ENCODE peak calls at places on chromosomes 5 and 9, in four cellular contexts. C is esophagus squamous epithelium, A is breast epithelium, R is ovary. N is an unnamed sample.

GRCh38 chr9:99057665-99058625 is 47.0 kb upstream of the TGFBR1 start:
- DNase-seq in A (no peak), R (no peak), C (no peak), N (peak)

GRCh38 chr9:131475956-131476776 is 26.6 kb upstream of the POMT1 start:
- DNase-seq in C (no peak), A (no peak), R (no peak), N (no peak)

GRCh38 chr9:130282000-130282700 is 16.6 kb downstream of the HMCN2 start:
- DNase-seq in C (no peak), R (no peak), A (no peak), N (no peak)

GRCh38 chr9:104863180-104863883 is 64.6 kb downstream of the ABCA1 start:
- DNase-seq in C (no peak), R (peak), A (no peak), N (no peak)

GRCh38 chr9:72271617-72272478 is 93.2 kb downstream of the ZFAND5 start:
- DNase-seq in C (no peak), R (peak), A (no peak), N (peak)

GRCh38 chr9:20611751-20612287 is 10.5 kb downstream of the MLLT3 start:
- DNase-seq in C (no peak), A (no peak), R (no peak), N (no peak)

GRCh38 chr9:20382460-20383071 is 239.7 kb downstream of the MLLT3 start:
- DNase-seq in R (no peak), C (no peak), A (no peak), N (no peak)

GRCh38 chr9:100099722-100100042 is 639 bp downstream of the INVS start:
- DNase-seq in C (no peak), R (peak), A (peak), N (no peak)

GRCh38 chr9:2631263-2631662 is 9.7 kb downstream of the VLDLR start:
- DNase-seq in R (no peak), C (no peak), A (no peak), N (no peak)

GRCh38 chr9:106077731-106078130 is 383.4 kb downstream of the TMEM38B start:
- DNase-seq in R (no peak), A (no peak), C (no peak), N (no peak)

GRCh38 chr5:157714036-157714435 is 17.2 kb upstream of the THG1L start:
- DNase-seq in R (no peak), C (no peak), A (no peak), N (no peak)

DNA sequence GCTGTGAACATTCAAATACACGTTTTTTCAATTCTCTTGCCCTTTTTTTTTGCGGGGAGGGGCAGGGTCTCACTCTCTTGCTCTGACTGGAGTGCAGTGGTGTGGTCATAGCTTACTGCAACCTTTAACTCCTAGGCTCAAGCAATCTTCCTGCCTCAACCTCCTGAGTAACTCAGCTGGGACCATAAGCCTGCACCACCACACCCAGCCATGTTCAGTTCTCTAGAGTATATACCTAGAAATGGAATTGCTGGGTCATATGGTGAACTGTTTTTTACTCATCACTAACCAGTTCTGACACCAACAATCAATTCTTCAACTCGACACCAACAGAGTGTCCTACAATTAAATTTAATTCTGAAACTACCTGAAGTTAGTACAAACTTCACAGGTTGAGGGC is 85.5 kb upstream of the ZNF169 start:
- DNase-seq in R (no peak), A (no peak), C (no peak), N (no peak)
- H3K4me3 ChIP-seq in R (no peak), A (no peak), C (no peak), N (no peak)

GRCh38 chr9:5437254-5438216 is at the start of gene PLGRKT:
- DNase-seq in R (peak), A (peak), C (peak), N (peak)

GRCh38 chr9:5440426-5440825 is 2.7 kb upstream of the PLGRKT start:
- DNase-seq in R (no peak), C (no peak), A (no peak), N (no peak)

GRCh38 chr9:5436441-5436840 is 1.3 kb downstream of the PLGRKT start:
- DNase-seq in A (no peak), C (no peak), R (no peak), N (no peak)

GRCh38 chr9:5438301-5439162 is 807 bp upstream of the PLGRKT start:
- DNase-seq in A (no peak), R (no peak), C (no peak), N (no peak)

GRCh38 chr9:5435912-5436311 is 1.8 kb downstream of the PLGRKT start:
- DNase-seq in A (no peak), C (no peak), R (no peak), N (no peak)
- TF ChIP-seq POLR2A in A (no peak), C (no peak), R (no peak), N (no peak)

GRCh38 chr9:33289936-33290246 is 425 bp upstream of the NFX1 start:
- DNase-seq in R (no peak), C (no peak), A (no peak), N (no peak)
- H3K4me3 ChIP-seq in R (peak), C (peak), A (peak), N (peak)

GRCh38 chr9:112120046-112120373 is 55.1 kb downstream of the SUSD1 start:
- DNase-seq in R (no peak), C (no peak), A (no peak), N (peak)
- TF ChIP-seq POLR2A in R (no peak), C (no peak), A (no peak), N (no peak)

DNA sequence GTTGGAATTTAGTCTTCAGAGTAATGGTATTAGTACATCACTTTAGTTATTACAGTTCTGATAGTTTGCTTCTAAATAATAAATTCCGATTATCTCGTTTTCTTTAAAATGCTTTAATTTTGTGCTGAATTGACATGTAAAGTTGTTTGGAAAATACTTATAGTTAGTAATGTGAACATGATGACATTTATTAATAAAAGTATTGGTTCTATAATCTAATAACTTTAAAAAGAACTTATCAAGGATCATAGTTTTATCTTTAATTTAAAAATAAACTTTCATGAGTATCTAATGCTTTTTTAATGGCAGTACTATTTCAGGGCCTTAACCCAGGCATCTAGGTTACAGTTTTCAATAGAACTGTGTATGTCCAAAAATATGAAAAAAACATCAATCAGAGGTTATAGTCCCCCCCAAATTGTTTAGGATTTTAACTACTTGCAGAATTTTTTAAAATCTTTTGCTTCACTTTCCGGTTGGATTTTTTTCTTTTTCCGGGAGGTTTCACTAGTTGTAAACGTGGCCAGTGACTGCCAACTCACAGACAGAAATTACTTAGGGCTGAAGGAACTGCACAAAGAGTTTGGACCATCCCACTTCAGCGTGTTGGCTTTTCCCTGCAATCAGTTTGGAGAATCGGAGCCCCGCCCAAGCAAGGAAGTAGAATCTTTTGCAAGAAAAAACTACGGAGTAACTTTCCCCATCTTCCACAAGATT is 680 bp downstream of the GPX8 start:
- DNase-seq in C (no peak), R (peak), A (peak), N (no peak)
- H3K4me3 ChIP-seq in C (peak), R (peak), A (peak), N (no peak)

DNA sequence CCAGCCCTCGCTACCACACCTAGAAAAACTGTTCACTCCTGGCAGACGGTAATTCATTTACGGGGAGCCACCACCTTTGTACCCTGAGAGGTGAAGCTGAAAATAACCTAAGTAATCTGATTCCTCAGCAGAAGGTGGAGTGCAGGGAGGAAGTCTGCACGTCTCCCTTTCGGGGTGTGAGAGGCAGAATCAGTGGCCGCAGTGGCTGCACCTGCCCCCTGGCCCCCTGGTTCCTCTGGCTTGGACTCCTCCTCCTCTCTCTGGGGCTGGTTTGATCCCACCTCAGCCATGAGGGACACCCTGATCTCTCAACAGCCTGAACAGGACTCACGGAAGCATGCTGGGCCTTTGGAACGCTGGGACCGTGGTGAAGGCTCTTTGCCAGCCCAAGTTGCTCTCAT is 10.5 kb downstream of the TMEM174 start:
- DNase-seq in C (no peak), R (no peak), A (no peak), N (no peak)
- TF ChIP-seq POLR2A in C (no peak), R (no peak), A (no peak), N (no peak)